ENCODE peak calls at places on chromosomes 13 and 19, in eight cellular contexts. V is stimulated activated CD4-positive, alpha-beta T cell treated with anti-CD3 and anti-CD28 coated beads, Interleukin-2, amount 100 ng/mL, for 48 hours; Q is Kasumi-1; P is heart left ventricle; D is GM04503; Z is memory B cell; K is adrenal gland; O is frontal cortex. U is an unnamed sample.

GRCh38 chr13:102817907-102818306 is 19.0 kb downstream of the BIVM start:
- DNase-seq in V (no peak), D (no peak), Z (no peak), Q (no peak), P (no peak), O (no peak), K (no peak), U (no peak)

GRCh38 chr19:34432797-34433196 is 4.6 kb downstream of the UBA2 start:
- DNase-seq in O (peak), V (no peak), P (peak), Z (no peak), D (no peak), K (no peak), Q (no peak), U (no peak)

GRCh38 chr19:48308695-48309586 is 16.4 kb upstream of the EMP3 start:
- DNase-seq in D (no peak), Q (peak), Z (no peak), P (no peak), V (no peak), O (no peak), K (no peak), U (no peak)

GRCh38 chr19:50910722-50911121 is 473 bp downstream of the KLK4 start:
- DNase-seq in V (no peak), Z (no peak), P (no peak), D (no peak), Q (no peak), K (no peak), O (no peak), U (no peak)

GRCh38 chr13:80070024-80070703 is 270.8 kb downstream of the SPRY2 start:
- DNase-seq in K (no peak), Z (no peak), Q (no peak), O (no peak), P (no peak), V (no peak), D (no peak), U (no peak)

GRCh38 chr19:31821346-31821745 is 472.1 kb upstream of the TSHZ3 start:
- DNase-seq in Q (no peak), O (no peak), P (no peak), K (no peak), D (no peak), Z (no peak), V (no peak), U (no peak)

GRCh38 chr19:50975766-50976165 is 6.4 kb upstream of the KLK6 start:
- DNase-seq in O (no peak), Z (no peak), V (no peak), P (no peak), Q (no peak), D (no peak), K (no peak), U (no peak)

GRCh38 chr13:71625183-71625582 is 241.8 kb downstream of the DACH1 start:
- DNase-seq in Z (no peak), D (no peak), O (no peak), K (no peak), Q (no peak), P (no peak), V (no peak), U (no peak)

GRCh38 chr19:4278010-4278409 is 1.1 kb upstream of the SHD start:
- DNase-seq in V (no peak), P (no peak), O (no peak), Q (no peak), D (no peak), Z (no peak), K (no peak), U (no peak)

GRCh38 chr13:67736646-67737420 is 506.7 kb upstream of the PCDH9 start:
- DNase-seq in O (peak), Q (peak), K (no peak), Z (no peak), V (no peak), D (no peak), P (no peak), U (no peak)

GRCh38 chr19:39372941-39373340 is 18.0 kb downstream of the PAF1 start:
- DNase-seq in O (no peak), Q (no peak), D (no peak), Z (no peak), P (no peak), V (no peak), K (no peak), U (no peak)

GRCh38 chr13:98216135-98216565 is 39.1 kb upstream of the RNF113B start:
- DNase-seq in V (no peak), P (peak), Z (no peak), D (peak), K (peak), Q (no peak), O (peak), U (no peak)

GRCh38 chr19:50602935-50603334 is 34.7 kb upstream of the LRRC4B start:
- DNase-seq in Q (no peak), Z (no peak), O (no peak), V (no peak), K (no peak), P (no peak), D (no peak), U (no peak)

U was measured in GM13976.